ENCODE peak calls at places on chromosomes 4 and X, in seven cellular contexts. P, X, W, Q, M, L and U are unnamed samples.

GRCh38 chr4:99649778-99650177 is 7.8 kb downstream of the C4orf54 start:
- ATAC-seq in P (no peak), X (no peak), W (no peak), Q (no peak), M (no peak), L (no peak), U (no peak)

GRCh38 chrX:3461824-3462508 is 115.5 kb upstream of the MXRA5 start:
- ATAC-seq in P (no peak), X (no peak), W (no peak), Q (no peak), M (no peak), L (no peak), U (no peak)

GRCh38 chr4:123249821-123250220 is 146.8 kb upstream of the SPRY1 start:
- ATAC-seq in P (no peak), X (no peak), W (no peak), Q (no peak), M (no peak), L (no peak), U (no peak)

GRCh38 chr4:76127754-76128153 is 20.4 kb downstream of the NUP54 start:
- ATAC-seq in P (no peak), X (no peak), W (no peak), Q (no peak), M (no peak), L (no peak), U (no peak)

GRCh38 chr4:53861856-53862610 is 202.4 kb downstream of the CHIC2 start:
- ATAC-seq in P (no peak), X (no peak), W (no peak), Q (no peak), M (peak), L (no peak), U (peak)

GRCh38 chrX:34918856-34919255 is 23.7 kb upstream of the FAM47B start:
- ATAC-seq in P (no peak), X (peak), W (no peak), Q (no peak), M (no peak), L (no peak), U (peak)

GRCh38 chr4:127656047-127656680 is 23.4 kb downstream of the INTU start:
- ATAC-seq in P (no peak), X (peak), W (no peak), Q (no peak), M (no peak), L (no peak), U (no peak)

GRCh38 chr4:185479507-185479971 is 8.0 kb upstream of the CCDC110 start:
- ATAC-seq in P (peak), X (no peak), W (no peak), Q (no peak), M (peak), L (no peak), U (no peak)

GRCh38 chrX:2875798-2876399 is 47.2 kb downstream of the GYG2 start:
- ATAC-seq in P (no peak), X (no peak), W (no peak), Q (no peak), M (no peak), L (no peak), U (peak)

GRCh38 chr4:53116959-53117358 is 248.9 kb downstream of the SCFD2 start:
- ATAC-seq in P (no peak), X (no peak), W (no peak), Q (peak), M (no peak), L (no peak), U (no peak)

GRCh38 chr4:152102184-152103000 is 341.6 kb upstream of the GATB start:
- ATAC-seq in P (no peak), X (peak), W (no peak), Q (no peak), M (no peak), L (no peak), U (no peak)

GRCh38 chr4:15665738-15666365 is 10.7 kb upstream of the FBXL5 start:
- ATAC-seq in P (peak), X (peak), W (no peak), Q (no peak), M (peak), L (peak), U (no peak)

GRCh38 chrX:49155243-49155899 is 7.2 kb upstream of the MAGIX start:
- ATAC-seq in P (peak), X (peak), W (peak), Q (peak), M (peak), L (peak), U (peak)

GRCh38 chr4:153218961-153219360 is 14.7 kb downstream of the TRIM2 start:
- ATAC-seq in P (no peak), X (no peak), W (no peak), Q (no peak), M (no peak), L (no peak), U (no peak)

GRCh38 chrX:584572-584971 is 46.0 kb upstream of the SHOX start:
- ATAC-seq in P (no peak), X (no peak), W (no peak), Q (no peak), M (no peak), L (no peak), U (no peak)